ENCODE peak calls at places on chromosome 2, in five cellular contexts. Q is Panc1, T is adrenal gland, B is K562, I is A549. G is an unnamed sample. For H3K4me1, the result is how much of the 10 kb centered on the place peaks cover.

GRCh38 chr2:152594022-152594712 is 123.1 kb downstream of the PRPF40A start:
- DNase-seq in Q (no peak), T (peak), B (no peak), I (no peak), G (no peak)

GRCh38 chr2:195842932-195843331 is 185.9 kb downstream of the SLC39A10 start:
- DNase-seq in Q (no peak), T (no peak), B (no peak), I (no peak), G (no peak)

GRCh38 chr2:15602393-15602792 is 10.7 kb downstream of the DDX1 start:
- DNase-seq in Q (no peak), T (no peak), B (no peak), I (no peak), G (no peak)

GRCh38 chr2:123732563-123732962 is 292.5 kb upstream of the CNTNAP5 start:
- DNase-seq in Q (no peak), T (no peak), B (no peak), I (no peak), G (no peak)

GRCh38 chr2:1751768-1752725 is 7.7 kb upstream of the PXDN start:
- DNase-seq in Q (no peak), T (no peak), B (no peak), I (no peak), G (no peak)

GRCh38 chr2:43019536-43020183 is 206.7 kb downstream of the ZFP36L2 start:
- DNase-seq in Q (no peak), T (no peak), B (no peak), I (no peak), G (no peak)

GRCh38 chr2:232911712-232912277 is 41.7 kb downstream of the SNORC start:
- DNase-seq in Q (no peak), T (no peak), B (no peak), I (no peak), G (no peak)

GRCh38 chr2:120703330-120703994 is 32.2 kb upstream of the GLI2 start:
- DNase-seq in Q (peak), T (no peak), B (no peak), I (peak), G (peak)

GRCh38 chr2:31087491-31087890 is 50.7 kb downstream of the GALNT14 start:
- DNase-seq in Q (no peak), T (no peak), B (no peak), I (no peak), G (no peak)

GRCh38 chr2:50347355-50348044 is 684.4 kb downstream of the NRXN1 start:
- DNase-seq in Q (no peak), T (no peak), B (no peak), I (no peak), G (no peak)

GRCh38 chr2:75516378-75517122 is 44.2 kb downstream of the EVA1A start:
- DNase-seq in Q (no peak), T (no peak), B (no peak), I (no peak), G (peak)

GRCh38 chr2:9102861-9103662 is 99.6 kb upstream of the MBOAT2 start:
- DNase-seq in Q (no peak), T (no peak), B (no peak), I (no peak), G (no peak)

GRCh38 chr2:106572541-106573148 is 85.5 kb downstream of the CD8B2 start:
- DNase-seq in Q (no peak), T (no peak), B (peak), I (peak), G (no peak)
- TF ChIP-seq CTCF in Q (peak), T (no peak), B (peak), I (peak), G (peak)

DNA sequence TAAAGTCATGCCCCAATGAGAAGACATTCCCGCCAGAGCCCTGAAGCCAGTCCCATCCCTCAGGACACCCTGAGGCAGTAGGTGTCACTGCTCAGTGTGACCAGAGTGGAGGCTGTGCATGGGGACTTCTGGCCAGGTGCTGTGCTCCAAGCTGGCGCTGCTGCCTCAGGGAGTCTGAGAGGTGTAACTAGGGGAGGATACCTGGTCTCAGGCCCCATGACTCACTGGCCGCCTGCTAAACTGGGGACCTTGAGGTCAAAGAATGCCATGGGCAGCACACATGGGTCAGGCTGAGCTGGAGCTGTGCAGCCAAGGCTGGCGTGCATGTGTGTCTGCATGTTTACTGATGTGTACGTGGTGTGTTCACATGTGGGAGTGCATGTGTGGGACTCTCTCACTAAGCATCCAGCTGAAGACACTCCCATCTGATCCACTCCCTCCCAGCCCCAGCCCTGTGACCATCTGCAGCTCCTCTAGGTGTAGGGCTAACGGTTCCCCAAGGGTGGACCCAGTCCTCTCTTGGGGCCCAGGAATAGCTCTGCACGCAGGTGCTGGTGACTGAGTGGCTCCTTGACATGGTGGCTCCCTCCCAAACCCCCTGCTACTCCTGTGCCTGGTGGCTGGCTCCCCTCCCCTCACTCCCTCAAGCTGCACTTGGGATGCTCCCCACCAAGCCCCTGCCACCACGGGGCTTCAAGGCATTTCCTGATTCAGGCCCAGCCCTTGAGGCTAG is 16.5 kb downstream of the HS6ST1 start:
- DNase-seq in Q (no peak), T (peak), B (no peak), I (no peak), G (no peak)
- H3K4me1 ChIP-seq in Q (under half), T (half or more), B (half or more), I (under half), G (under half)

GRCh38 chr2:110772383-110772755 is 40.0 kb downstream of the ACOXL start:
- DNase-seq in Q (no peak), T (no peak), B (no peak), I (no peak), G (no peak)
- TF ChIP-seq CTCF in Q (no peak), T (no peak), B (no peak), I (no peak), G (no peak)

GRCh38 chr2:79966882-79967281 is 337.7 kb downstream of the LRRTM1 start:
- DNase-seq in Q (no peak), T (no peak), B (no peak), I (no peak), G (no peak)

GRCh38 chr2:79960035-79960725 is 344.4 kb downstream of the LRRTM1 start:
- DNase-seq in Q (no peak), T (no peak), B (no peak), I (no peak), G (no peak)

GRCh38 chr2:79966369-79966768 is 338.2 kb downstream of the LRRTM1 start:
- DNase-seq in Q (no peak), T (no peak), B (no peak), I (no peak), G (no peak)

GRCh38 chr2:79960726-79961049 is 343.9 kb downstream of the LRRTM1 start:
- DNase-seq in Q (no peak), T (no peak), B (no peak), I (no peak), G (no peak)

GRCh38 chr2:79964966-79965365 is 339.6 kb downstream of the LRRTM1 start:
- DNase-seq in Q (no peak), T (no peak), B (no peak), I (no peak), G (no peak)
- H3K4me1 ChIP-seq in Q (under half), T (under half), B (under half), I (under half), G (under half)

GRCh38 chr2:88959480-88960204 is 268.2 kb downstream of the RPIA start:
- DNase-seq in Q (no peak), T (no peak), B (no peak), I (peak), G (peak)
- TF ChIP-seq CTCF in Q (no peak), T (no peak), B (peak), I (no peak), G (peak)

DNA sequence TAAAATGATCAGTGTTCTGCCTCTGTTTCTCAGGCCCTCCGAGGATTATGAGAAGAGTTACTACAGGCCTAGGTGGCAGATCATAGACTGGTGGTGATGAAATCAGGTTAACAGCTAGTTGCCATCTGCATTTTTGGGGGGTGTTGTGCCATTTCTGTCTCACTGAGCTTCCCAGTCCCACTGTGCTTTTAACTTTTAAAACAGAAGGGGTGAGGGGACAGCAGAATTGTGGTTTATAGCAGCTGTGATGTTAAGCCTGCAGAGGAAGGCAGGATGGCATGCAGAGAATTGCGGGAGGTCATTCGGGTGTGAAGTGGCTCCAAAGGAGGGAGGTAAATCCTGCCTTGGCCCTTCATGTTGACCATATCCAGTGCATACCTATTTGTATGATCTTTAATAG is 5.0 kb downstream of the CAB39 start:
- DNase-seq in Q (no peak), T (no peak), B (no peak), I (no peak), G (no peak)
- H3K4me1 ChIP-seq in Q (under half), T (under half), B (under half), I (under half), G (under half)

GRCh38 chr2:164024396-164024795 is 288.6 kb upstream of the FIGN start:
- DNase-seq in Q (no peak), T (no peak), B (no peak), I (no peak), G (no peak)

GRCh38 chr2:164028764-164029534 is 293.1 kb upstream of the FIGN start:
- DNase-seq in Q (no peak), T (no peak), B (no peak), I (no peak), G (no peak)

DNA sequence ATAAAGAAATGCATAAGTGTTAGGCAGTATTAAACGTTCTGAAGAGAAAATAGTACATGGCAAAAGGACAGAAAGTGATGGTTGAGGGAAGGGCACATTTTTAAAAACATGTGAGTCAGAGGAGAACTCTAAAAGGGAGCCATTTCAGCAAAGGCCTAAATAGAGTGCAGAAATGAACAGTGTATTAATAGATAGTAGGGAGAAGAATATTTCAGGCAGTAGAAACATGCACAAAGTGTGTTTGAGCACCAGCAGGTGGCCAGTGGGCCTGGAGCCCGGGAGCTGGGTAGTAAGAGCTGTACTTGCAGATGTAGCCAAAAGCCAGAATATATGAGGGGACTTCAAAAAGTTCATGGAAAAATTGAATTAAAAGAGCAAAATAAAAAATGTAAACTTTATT is 288.1 kb upstream of the FIGN start:
- DNase-seq in Q (no peak), T (no peak), B (no peak), I (no peak), G (no peak)
- TF ChIP-seq CTCF in Q (no peak), T (no peak), B (no peak), I (no peak), G (no peak)

GRCh38 chr2:190846746-190847145 is 33.9 kb upstream of the GLS start:
- DNase-seq in Q (no peak), T (peak), B (no peak), I (peak), G (no peak)

GRCh38 chr2:190842606-190843104 is 38.0 kb upstream of the GLS start:
- DNase-seq in Q (no peak), T (no peak), B (no peak), I (no peak), G (no peak)

GRCh38 chr2:190847504-190848201 is 33.0 kb upstream of the GLS start:
- DNase-seq in Q (no peak), T (peak), B (no peak), I (peak), G (no peak)

GRCh38 chr2:190843874-190844699 is 36.5 kb upstream of the GLS start:
- DNase-seq in Q (no peak), T (no peak), B (no peak), I (peak), G (peak)

GRCh38 chr2:190844700-190845410 is 35.8 kb upstream of the GLS start:
- DNase-seq in Q (no peak), T (no peak), B (no peak), I (no peak), G (no peak)
- H3K4me1 ChIP-seq in Q (under half), T (half or more), B (under half), I (half or more), G (under half)

GRCh38 chr2:231672617-231673347 is 35.5 kb upstream of the PTMA start:
- DNase-seq in Q (no peak), T (no peak), B (peak), I (peak), G (peak)
- TF ChIP-seq CTCF in Q (peak), T (no peak), B (peak), I (peak), G (peak)

DNA sequence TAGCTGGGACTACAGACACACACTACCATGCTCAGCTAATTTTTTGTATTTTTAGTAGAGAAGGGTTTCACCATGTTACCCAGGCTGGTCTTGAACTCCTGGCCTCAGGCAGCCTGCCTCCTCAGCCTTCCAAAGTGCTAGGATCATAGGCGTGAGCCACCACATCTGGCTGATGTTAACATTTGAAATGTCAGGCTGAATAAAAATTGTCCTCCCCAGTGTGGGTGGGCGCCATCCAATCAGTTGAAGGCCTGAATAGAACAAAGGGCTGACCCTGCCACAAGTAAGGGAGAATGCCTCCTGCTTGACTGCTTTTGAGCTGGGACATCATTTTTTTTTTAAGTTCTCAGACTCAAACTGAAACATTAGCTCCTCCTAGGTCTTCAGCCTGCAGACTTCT is 21.0 kb upstream of the RHOB start:
- DNase-seq in Q (no peak), T (no peak), B (no peak), I (no peak), G (no peak)
- H3K4me1 ChIP-seq in Q (under half), T (under half), B (under half), I (under half), G (under half)

G was measured in foreskin keratinocyte.